ENCODE peak calls at places on chromosomes 1 and 21, in six cellular contexts. Y, R, V, U, C and F are unnamed samples.

GRCh38 chr1:119783354-119784126 is 14.8 kb upstream of the HMGCS2 start:
- DNase-seq in Y (no peak), R (no peak), V (no peak), U (no peak), C (no peak), F (no peak)

GRCh38 chr1:162416909-162417308 is 5.0 kb upstream of the SH2D1B start:
- DNase-seq in Y (no peak), R (no peak), V (no peak), U (no peak), C (no peak), F (no peak)

GRCh38 chr21:33767236-33767635 is 124.9 kb downstream of the ITSN1 start:
- DNase-seq in Y (no peak), R (peak), V (no peak), U (no peak), C (no peak), F (no peak)

GRCh38 chr1:46302091-46303037 is 1.1 kb downstream of the LRRC41 start:
- DNase-seq in Y (no peak), R (peak), V (peak), U (peak), C (no peak), F (peak)

GRCh38 chr1:22576617-22577016 is 13.3 kb downstream of the EPHA8 start:
- DNase-seq in Y (no peak), R (no peak), V (no peak), U (no peak), C (no peak), F (no peak)

GRCh38 chr1:55443175-55443933 is 228.2 kb upstream of the USP24 start:
- DNase-seq in Y (no peak), R (peak), V (peak), U (no peak), C (no peak), F (peak)

GRCh38 chr1:229040630-229041358 is 230.1 kb upstream of the RAB4A start:
- DNase-seq in Y (no peak), R (no peak), V (no peak), U (no peak), C (no peak), F (no peak)

GRCh38 chr1:192167941-192168685 is 9.9 kb downstream of the RGS18 start:
- DNase-seq in Y (no peak), R (peak), V (no peak), U (no peak), C (no peak), F (no peak)

GRCh38 chr1:165592945-165593823 is 37.9 kb upstream of the MGST3 start:
- DNase-seq in Y (peak), R (peak), V (peak), U (peak), C (peak), F (peak)

GRCh38 chr1:32948905-32949304 is 15.7 kb downstream of the RNF19B start:
- DNase-seq in Y (no peak), R (peak), V (no peak), U (peak), C (no peak), F (no peak)

GRCh38 chr1:55531644-55532043 is 316.5 kb upstream of the USP24 start:
- DNase-seq in Y (no peak), R (no peak), V (no peak), U (no peak), C (no peak), F (no peak)

GRCh38 chr21:46055863-46056281 is 42.0 kb upstream of the COL6A2 start:
- DNase-seq in Y (no peak), R (no peak), V (no peak), U (no peak), C (no peak), F (no peak)

GRCh38 chr1:43238104-43238503 is 31.7 kb upstream of the TMEM125 start:
- DNase-seq in Y (no peak), R (peak), V (peak), U (peak), C (peak), F (peak)

GRCh38 chr1:59354754-59355337 is 58.0 kb downstream of the FGGY start:
- DNase-seq in Y (no peak), R (no peak), V (no peak), U (no peak), C (no peak), F (no peak)

GRCh38 chr1:29306471-29307140 is 70.3 kb downstream of the PTPRU start:
- DNase-seq in Y (no peak), R (no peak), V (no peak), U (no peak), C (no peak), F (no peak)

GRCh38 chr1:6248798-6249731 is 5.1 kb downstream of the HES3 start:
- DNase-seq in Y (no peak), R (peak), V (no peak), U (no peak), C (no peak), F (no peak)

GRCh38 chr1:27296773-27297214 is 25.2 kb upstream of the TMEM222 start:
- DNase-seq in Y (peak), R (peak), V (peak), U (peak), C (no peak), F (peak)

GRCh38 chr1:116334015-116334547 is 39.0 kb upstream of the ATP1A1 start:
- DNase-seq in Y (no peak), R (peak), V (no peak), U (no peak), C (no peak), F (no peak)

GRCh38 chr1:62335656-62336055 is 16.4 kb upstream of the KANK4 start:
- DNase-seq in Y (no peak), R (no peak), V (no peak), U (peak), C (no peak), F (no peak)